ENCODE peak calls at places on chromosomes 7 and 10, in six cellular contexts. H, U, M, I, F and Y are unnamed samples.

GRCh38 chr10:125114761-125115391 is 45.5 kb downstream of the CTBP2 start:
- DNase-seq in F (no peak), H (no peak), I (peak; percentile 39), U (no peak), M (no peak), Y (no peak)

GRCh38 chr7:146961617-146962016 is 845.0 kb downstream of the CNTNAP2 start:
- DNase-seq in H (peak; percentile 49), M (no peak), I (peak; percentile 94), F (no peak), U (no peak), Y (peak; percentile 21)

GRCh38 chr7:80678703-80679102 is 40.3 kb downstream of the CD36 start:
- DNase-seq in U (no peak), H (no peak), F (no peak), M (no peak), I (no peak), Y (no peak)

GRCh38 chr7:156836443-156836842 is 56.5 kb downstream of the LMBR1 start:
- DNase-seq in U (no peak), F (no peak), M (no peak), H (peak; percentile 25), I (no peak), Y (no peak)

GRCh38 chr10:119205926-119206602 is 1.3 kb upstream of the GRK5 start:
- DNase-seq in M (peak; percentile 23), H (peak; percentile 52), F (no peak), I (no peak), U (peak; percentile 19), Y (peak; percentile 41)

GRCh38 chr7:79778786-79779382 is 325.4 kb upstream of the MAGI2 start:
- DNase-seq in I (peak; percentile 84), M (no peak), H (no peak), F (no peak), U (no peak), Y (no peak)

GRCh38 chr10:130500251-130501000 is 364.2 kb downstream of the GLRX3 start:
- DNase-seq in M (no peak), H (no peak), F (no peak), U (no peak), I (no peak), Y (no peak)

GRCh38 chr10:28845009-28845682 is 167.8 kb downstream of the BAMBI start:
- DNase-seq in I (peak; percentile 96), M (no peak), F (no peak), U (no peak), H (no peak), Y (no peak)

GRCh38 chr10:104824378-104825006 is 183.4 kb downstream of the SORCS3 start:
- DNase-seq in M (no peak), H (peak; percentile 13), F (peak; percentile 28), U (no peak), I (peak; percentile 16), Y (no peak)

GRCh38 chr10:1048349-1048731 is 579 bp downstream of the IDI1 start:
- DNase-seq in F (no peak), I (no peak), M (no peak), H (no peak), U (no peak), Y (peak; percentile 50)

GRCh38 chr10:60454336-60454735 is 64.7 kb upstream of the ANK3 start:
- DNase-seq in M (no peak), U (no peak), I (no peak), F (no peak), H (no peak), Y (no peak)

GRCh38 chr10:1553951-1554350 is 183.4 kb downstream of the ADARB2 start:
- DNase-seq in U (no peak), H (no peak), M (no peak), I (no peak), F (no peak), Y (no peak)

GRCh38 chr10:114714281-114714741 is 56.2 kb upstream of the ABLIM1 start:
- DNase-seq in U (no peak), F (no peak), I (peak; percentile 97), H (peak; percentile 61), M (peak; percentile 7), Y (no peak)

GRCh38 chr7:148107741-148108140 is 482.8 kb upstream of the C7orf33 start:
- DNase-seq in F (peak; percentile 16), I (no peak), U (no peak), M (no peak), H (no peak), Y (no peak)

GRCh38 chr7:142338633-142339501 is 81.0 kb upstream of the PRSS58 start:
- DNase-seq in I (peak; percentile 37), M (peak; percentile 50), U (no peak), F (peak; percentile 43), H (peak; percentile 47), Y (no peak)

GRCh38 chr10:124265391-124265745 is 153.4 kb downstream of the OAT start:
- DNase-seq in I (no peak), M (no peak), U (no peak), F (no peak), H (no peak), Y (no peak)

GRCh38 chr10:100983868-100984669 is 3.2 kb downstream of the MRPL43 start:
- DNase-seq in U (no peak), I (no peak), H (no peak), M (no peak), F (no peak), Y (no peak)

GRCh38 chr7:44564606-44565005 is 9.1 kb downstream of the DDX56 start:
- DNase-seq in M (no peak), H (no peak), U (no peak), I (no peak), F (no peak), Y (no peak)

GRCh38 chr7:101237206-101238067 is at the start of gene CLDN15:
- DNase-seq in F (no peak), H (no peak), U (no peak), M (no peak), I (peak; percentile 38), Y (no peak)

GRCh38 chr7:137774793-137775201 is 72.0 kb downstream of the DGKI start:
- DNase-seq in H (peak; percentile 45), I (peak; percentile 38), M (no peak), U (no peak), F (no peak), Y (no peak)

GRCh38 chr10:65675236-65675635 is 1250.6 kb upstream of the LRRTM3 start:
- DNase-seq in I (no peak), H (no peak), M (no peak), U (no peak), F (no peak), Y (no peak)

GRCh38 chr10:69438531-69439349 is 12.5 kb upstream of the TSPAN15 start:
- DNase-seq in H (peak; percentile 81), U (no peak), M (no peak), I (peak; percentile 14), F (no peak), Y (no peak)

GRCh38 chr7:151275813-151276577 is 27.5 kb upstream of the SMARCD3 start:
- DNase-seq in F (no peak), I (no peak), M (no peak), H (no peak), U (peak; percentile 32), Y (peak; percentile 90)

GRCh38 chr10:29691564-29692064 is 56.8 kb upstream of the SVIL start:
- DNase-seq in F (no peak), I (peak; percentile 72), U (no peak), H (peak; percentile 88), M (no peak), Y (no peak)

GRCh38 chr7:90961037-90961725 is 303.1 kb upstream of the FZD1 start:
- DNase-seq in M (no peak), F (no peak), I (no peak), U (no peak), H (no peak), Y (no peak)

GRCh38 chr7:30027065-30027456 is 559 bp upstream of the FKBP14 start:
- DNase-seq in H (no peak), I (peak; percentile 43), M (no peak), F (no peak), U (peak; percentile 7), Y (no peak)

GRCh38 chr7:12137283-12137682 is 73.8 kb upstream of the TMEM106B start:
- DNase-seq in H (no peak), M (no peak), I (no peak), U (no peak), F (no peak), Y (no peak)

GRCh38 chr7:82697897-82698296 is 254.3 kb upstream of the CACNA2D1 start:
- DNase-seq in M (no peak), I (no peak), U (no peak), F (no peak), H (no peak), Y (no peak)

GRCh38 chr10:132041340-132041739 is 24.4 kb upstream of the JAKMIP3 start:
- DNase-seq in H (no peak), F (no peak), U (no peak), I (no peak), M (no peak), Y (no peak)

GRCh38 chr7:39609084-39609461 is 14.3 kb upstream of the RALA start:
- DNase-seq in M (no peak), H (no peak), U (no peak), I (no peak), F (no peak), Y (no peak)

GRCh38 chr7:84921154-84921553 is 265.7 kb downstream of the SEMA3D start:
- DNase-seq in U (no peak), H (no peak), I (no peak), M (no peak), F (no peak), Y (no peak)

GRCh38 chr7:75611557-75612178 is 119.5 kb downstream of the SPDYE5 start:
- DNase-seq in I (no peak), H (peak; percentile 90), M (peak; percentile 95), F (no peak), U (no peak), Y (peak; percentile 95)

GRCh38 chr7:48285365-48285764 is 114.1 kb downstream of the ABCA13 start:
- DNase-seq in U (no peak), I (peak; percentile 65), H (peak; percentile 6), F (no peak), M (no peak), Y (no peak)

GRCh38 chr10:95341716-95342130 is 50.9 kb upstream of the PDLIM1 start:
- DNase-seq in F (no peak), U (no peak), M (no peak), H (no peak), I (no peak), Y (no peak)